ENCODE peak calls at places on chromosomes 11 and 22, in five cellular contexts. U is activated gamma-delta T cell; I is CD4-positive, alpha-beta T cell; E is NCI-H774; N is upper lobe of right lung. A is an unnamed sample.

GRCh38 chr22:43811777-43812148 is 342 bp downstream of the EFCAB6 start:
- DNase-seq in N (no peak), I (no peak), E (peak; percentile 17), U (no peak), A (no peak)

GRCh38 chr22:46055851-46056168 is 78.8 kb upstream of the WNT7B start:
- DNase-seq in U (no peak), I (no peak), N (no peak), E (no peak), A (no peak)

GRCh38 chr11:112928136-112928535 is 33.1 kb upstream of the NCAM1 start:
- DNase-seq in I (no peak), N (no peak), E (no peak), U (no peak), A (no peak)

GRCh38 chr11:121426476-121427454 is 25.3 kb upstream of the SORL1 start:
- DNase-seq in U (peak; percentile 42), E (peak; percentile 57), I (peak; percentile 45), N (peak; percentile 77), A (no peak)

GRCh38 chr11:30919389-30920172 is 333.4 kb upstream of the MPPED2 start:
- DNase-seq in U (no peak), N (no peak), I (no peak), E (no peak), A (no peak)

GRCh38 chr11:71120346-71120963 is 131.9 kb downstream of the SHANK2 start:
- DNase-seq in E (peak; percentile 11), I (no peak), N (no peak), U (no peak), A (no peak)

GRCh38 chr11:120577041-120577440 is 65.5 kb downstream of the GRIK4 start:
- DNase-seq in I (no peak), U (no peak), N (no peak), E (no peak), A (no peak)

GRCh38 chr11:45650166-45651095 is 15.0 kb downstream of the CHST1 start:
- DNase-seq in I (no peak), U (no peak), N (peak; percentile 48), E (no peak), A (no peak)

GRCh38 chr11:9868641-9869040 is 204.8 kb downstream of the SWAP70 start:
- DNase-seq in N (no peak), U (no peak), I (no peak), E (peak; percentile 64), A (no peak)

GRCh38 chr22:46066691-46067090 is 83.6 kb upstream of the PPARA start:
- DNase-seq in U (no peak), I (no peak), E (no peak), N (peak; percentile 25), A (no peak)

GRCh38 chr22:28442264-28442950 is 237.2 kb downstream of the TTC28 start:
- DNase-seq in N (peak; percentile 92), U (peak; percentile 18), E (no peak), I (peak; percentile 64), A (peak; percentile 81)